ENCODE peak calls at places on chromosomes 12 and 14, in five cellular contexts. E is dorsolateral prefrontal cortex, P is neural progenitor cell, K is HL-60, H is epithelial cell of proximal tubule. Z is an unnamed sample.
A peak's percentile ranks its signal among the peaks of the same experiment; 100 is the strongest.

GRCh38 chr12:32252199-32253073 is 145.8 kb downstream of the BICD1 start:
- DNase-seq in E (no peak), P (peak; percentile 70), K (no peak), H (no peak), Z (peak; percentile 71)

GRCh38 chr14:70907996-70908917 is 998 bp downstream of the PCNX1 start:
- DNase-seq in E (peak; percentile 40), P (peak; percentile 72), K (no peak), H (no peak), Z (no peak)

GRCh38 chr14:24279301-24280186 is 8.1 kb upstream of the RABGGTA start:
- DNase-seq in E (no peak), P (no peak), K (no peak), H (no peak), Z (no peak)

GRCh38 chr14:39015360-39015961 is 87.6 kb downstream of the SEC23A start:
- DNase-seq in E (peak; percentile 52), P (peak; percentile 68), K (no peak), H (no peak), Z (peak; percentile 12)

GRCh38 chr12:29164477-29165163 is 15.5 kb downstream of the FAR2 start:
- DNase-seq in E (no peak), P (no peak), K (peak; percentile 72), H (peak; percentile 33), Z (peak; percentile 48)

GRCh38 chr12:3200032-3200617 is 122.9 kb downstream of the TSPAN9 start:
- DNase-seq in E (no peak), P (peak; percentile 96), K (no peak), H (no peak), Z (no peak)

GRCh38 chr12:98208846-98209245 is 306.5 kb upstream of the TMPO start:
- DNase-seq in E (no peak), P (no peak), K (no peak), H (no peak), Z (no peak)

GRCh38 chr12:40331886-40332285 is 107.1 kb downstream of the LRRK2 start:
- DNase-seq in E (no peak), P (no peak), K (no peak), H (no peak), Z (no peak)

GRCh38 chr12:53277981-53278380 is 9.9 kb downstream of the ESPL1 start:
- DNase-seq in E (no peak), P (no peak), K (no peak), H (no peak), Z (no peak)

DNA sequence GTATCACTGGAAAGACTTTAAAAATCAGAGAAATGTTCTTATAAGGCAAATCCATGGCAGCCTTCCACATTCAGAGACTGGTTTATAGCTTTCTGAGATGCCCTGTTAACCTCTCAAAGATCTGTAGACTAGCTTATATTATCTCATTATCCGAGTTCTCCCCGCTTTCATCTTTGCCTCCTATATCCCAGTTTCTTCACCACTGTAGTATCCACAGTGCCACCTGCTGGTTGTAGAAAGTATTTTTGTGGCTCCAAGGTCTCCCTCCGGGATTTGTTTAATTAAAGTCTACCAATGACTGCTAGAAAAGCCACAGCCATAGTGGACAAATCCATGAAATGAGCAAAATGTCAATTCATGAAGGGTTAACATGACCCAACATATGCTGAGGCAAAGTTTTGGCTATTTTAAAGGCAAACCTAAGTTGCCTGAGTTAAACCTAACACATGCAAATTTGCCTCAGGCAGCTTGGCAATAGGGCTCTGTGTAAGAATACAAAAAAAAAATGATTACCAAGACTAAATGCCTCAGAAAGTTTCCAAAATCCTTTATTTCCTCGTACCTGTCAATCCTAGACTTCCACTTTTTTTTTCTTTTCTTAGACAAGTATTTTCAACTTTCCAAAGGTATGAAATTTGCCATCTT is 218.8 kb upstream of the BMP4 start:
- DNase-seq in E (peak; percentile 60), P (peak; percentile 83), K (peak; percentile 3), H (no peak), Z (peak; percentile 19)
- TF ChIP-seq CTCF in E (peak; percentile 88), P (peak; percentile 96), K (peak; percentile 46), H (peak; percentile 85), Z (peak; percentile 62)

GRCh38 chr12:115570271-115570777 is 707.2 kb downstream of the MED13L start:
- DNase-seq in E (no peak), P (peak; percentile 53), K (no peak), H (no peak), Z (no peak)
- H3K4me3 ChIP-seq in E (peak overlapping the region; percentile 56), P (no peak overlapping the region), K (no peak overlapping the region), H (no peak overlapping the region), Z (no peak overlapping the region)

DNA sequence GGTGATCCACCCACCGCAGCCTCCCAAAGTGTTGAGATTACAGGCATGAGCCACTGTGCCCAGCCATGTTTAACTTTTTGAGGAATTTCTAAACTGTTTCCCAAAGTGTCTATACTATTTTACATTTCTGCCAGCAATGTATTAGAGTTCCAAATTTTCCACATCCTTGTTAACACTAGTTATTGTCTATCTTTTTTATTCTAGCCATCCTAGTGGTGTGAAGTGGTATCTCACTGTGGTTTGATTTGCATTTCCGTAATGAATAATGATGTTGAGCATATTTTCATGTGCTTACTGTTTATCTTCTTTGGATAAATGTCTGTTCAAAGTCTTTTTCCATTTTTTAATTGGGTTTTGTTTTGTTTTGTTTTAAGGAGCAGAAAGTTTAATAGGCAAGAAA is 14.7 kb downstream of the TXNRD1 start:
- DNase-seq in E (no peak), P (no peak), K (no peak), H (no peak), Z (no peak)
- TF ChIP-seq CTCF in E (no peak), P (peak; percentile 27), K (no peak), H (no peak), Z (no peak)

GRCh38 chr14:54364555-54365415 is 32.0 kb upstream of the CDKN3 start:
- DNase-seq in E (no peak), P (no peak), K (no peak), H (peak; percentile 75), Z (no peak)
- H3K4me3 ChIP-seq in E (no peak overlapping the region), P (no peak overlapping the region), K (no peak overlapping the region), H (no peak overlapping the region), Z (no peak overlapping the region)

DNA sequence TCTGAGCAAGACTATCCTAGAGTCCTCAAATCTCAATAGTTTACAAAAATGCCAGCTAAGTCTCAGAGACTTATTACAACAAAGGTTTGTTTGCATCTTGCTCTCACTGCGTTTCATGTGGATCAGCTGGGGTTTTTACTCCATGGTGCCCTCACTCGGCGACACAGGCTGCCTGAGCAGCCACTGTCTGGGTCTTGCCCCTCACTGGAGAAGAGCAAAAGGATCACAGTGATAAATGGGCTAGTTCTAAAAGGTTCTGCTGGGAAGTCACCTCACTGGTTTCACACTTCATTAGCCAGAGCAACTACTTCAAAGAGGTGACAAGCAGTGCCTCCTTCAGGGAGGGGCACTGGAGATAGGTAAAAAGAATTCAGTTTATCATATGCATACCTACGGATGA is 392.0 kb downstream of the RPL10L start:
- DNase-seq in E (no peak), P (peak; percentile 39), K (no peak), H (no peak), Z (no peak)
- TF ChIP-seq CTCF in E (no peak), P (peak; percentile 30), K (no peak), H (no peak), Z (no peak)

GRCh38 chr14:100807979-100808734 is 17.8 kb upstream of the MEG3 start:
- DNase-seq in E (no peak), P (no peak), K (no peak), H (no peak), Z (no peak)
- H3K4me3 ChIP-seq in E (no peak overlapping the region), P (no peak overlapping the region), K (no peak overlapping the region), H (no peak overlapping the region), Z (no peak overlapping the region)

GRCh38 chr14:55505846-55506245 is 65.4 kb upstream of the TBPL2 start:
- DNase-seq in E (no peak), P (no peak), K (no peak), H (no peak), Z (no peak)
- TF ChIP-seq CTCF in E (no peak), P (no peak), K (no peak), H (no peak), Z (no peak)

DNA sequence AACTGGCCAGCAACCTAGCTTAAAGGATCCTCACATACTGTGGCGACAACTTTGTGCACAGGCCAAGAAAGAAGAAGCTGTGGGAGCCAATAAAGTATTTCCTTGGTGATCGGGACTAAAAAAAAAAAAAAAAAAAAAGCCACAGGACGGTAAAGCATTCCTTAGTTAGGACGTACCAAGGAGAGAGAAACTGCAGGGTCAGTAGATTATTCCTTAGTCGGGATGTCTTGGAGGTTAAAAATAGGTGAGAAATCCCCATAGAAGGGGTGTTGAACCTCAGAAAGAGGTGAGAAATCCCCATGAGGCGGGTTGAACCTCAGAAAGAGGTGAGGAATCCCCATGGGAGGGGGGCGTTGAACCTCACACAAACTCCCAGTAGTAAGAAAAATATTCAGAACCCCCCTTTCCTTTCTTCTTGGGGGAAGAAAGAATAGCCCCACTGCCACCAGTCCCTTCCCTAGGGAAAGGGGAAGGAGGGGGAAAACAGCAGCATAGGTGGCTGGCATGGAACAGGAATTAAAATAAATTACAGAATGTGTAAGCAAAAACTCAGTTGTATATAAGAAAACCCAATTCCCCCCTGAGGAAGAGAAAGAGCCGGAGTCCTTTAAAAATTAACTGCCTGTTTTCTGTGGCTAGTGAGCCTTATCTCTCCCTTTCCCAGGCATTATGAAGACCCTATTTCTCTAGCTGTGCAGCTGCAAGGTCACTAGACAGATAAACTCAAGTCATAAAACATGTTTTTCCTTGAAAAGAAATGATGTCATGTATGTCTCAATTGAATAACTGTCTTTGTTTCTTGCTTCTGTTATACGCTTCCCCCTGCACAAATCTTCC is 26.8 kb downstream of the KLRK1 start:
- DNase-seq in E (no peak), P (no peak), K (no peak), H (no peak), Z (no peak)
- H3K4me3 ChIP-seq in E (peak overlapping the region; percentile 81), P (peak overlapping the region; percentile 1), K (no peak overlapping the region), H (peak overlapping the region; percentile 77), Z (no peak overlapping the region)

GRCh38 chr12:100851637-100852036 is 57.1 kb downstream of the ANO4 start:
- DNase-seq in E (no peak), P (no peak), K (no peak), H (no peak), Z (no peak)
- TF ChIP-seq CTCF in E (no peak), P (no peak), K (no peak), H (no peak), Z (no peak)